ENCODE peak calls at places on chromosomes 7 and 10, in nine cellular contexts. G, U, K, T, C, L, P, J and Q are unnamed samples.

GRCh38 chr7:4805979-4806290 is 30.5 kb downstream of the AP5Z1 start:
- DNase-seq in L (no peak), P (no peak), J (no peak), T (no peak), K (no peak), G (no peak), U (no peak), C (no peak), Q (no peak)

GRCh38 chr7:44867073-44867990 is 18.0 kb downstream of the PURB start:
- DNase-seq in J (peak; percentile 76), T (no peak), C (peak; percentile 56), G (peak; percentile 82), U (no peak), L (peak; percentile 14), P (no peak), K (no peak), Q (no peak)

GRCh38 chr7:99579956-99580777 is 17.9 kb upstream of the TMEM225B start:
- DNase-seq in P (no peak), K (peak; percentile 44), L (no peak), J (no peak), G (no peak), U (no peak), C (peak; percentile 35), T (peak; percentile 71), Q (no peak)

GRCh38 chr7:101865031-101865824 is 47.8 kb downstream of the CUX1 start:
- DNase-seq in U (no peak), C (no peak), T (no peak), K (no peak), L (no peak), P (no peak), G (no peak), J (no peak), Q (no peak)

GRCh38 chr7:7102906-7103305 is 79.4 kb upstream of the C1GALT1 start:
- DNase-seq in G (no peak), L (no peak), P (no peak), T (no peak), K (no peak), U (no peak), C (no peak), J (no peak), Q (no peak)

GRCh38 chr10:30431435-30431911 is 2.5 kb upstream of the MAP3K8 start:
- DNase-seq in C (no peak), P (no peak), G (no peak), T (peak; percentile 73), L (peak; percentile 68), U (no peak), J (peak; percentile 59), K (no peak), Q (no peak)

GRCh38 chr7:80440908-80441307 is 71.0 kb downstream of the GNAT3 start:
- DNase-seq in U (no peak), C (no peak), K (no peak), L (no peak), T (no peak), P (no peak), J (no peak), G (no peak), Q (no peak)

GRCh38 chr7:92680458-92680857 is 90.3 kb upstream of the FAM133B start:
- DNase-seq in L (no peak), U (no peak), K (no peak), C (no peak), T (no peak), J (no peak), P (no peak), G (no peak), Q (no peak)

GRCh38 chr7:94382155-94382554 is 12.5 kb upstream of the COL1A2 start:
- DNase-seq in K (no peak), T (no peak), G (no peak), J (no peak), L (no peak), U (no peak), P (no peak), C (no peak), Q (no peak)

GRCh38 chr10:51669041-51669440 is 30.4 kb downstream of the CSTF2T start:
- DNase-seq in U (no peak), L (no peak), J (no peak), G (no peak), K (no peak), T (no peak), P (no peak), C (no peak), Q (no peak)

GRCh38 chr7:40356312-40356711 is 221.5 kb downstream of the SUGCT start:
- DNase-seq in P (no peak), K (no peak), G (no peak), T (no peak), L (no peak), U (no peak), C (no peak), J (no peak), Q (no peak)

GRCh38 chr10:60237977-60238376 is 151.7 kb downstream of the ANK3 start:
- DNase-seq in G (no peak), C (no peak), U (peak; percentile 3), J (peak; percentile 8), K (peak; percentile 4), T (no peak), P (no peak), L (peak; percentile 46), Q (no peak)

GRCh38 chr10:8159628-8160165 is 105.2 kb downstream of the GATA3 start:
- DNase-seq in U (no peak), L (no peak), G (no peak), J (peak; percentile 56), C (no peak), K (no peak), P (no peak), T (no peak), Q (no peak)

GRCh38 chr7:38878694-38879457 is 30.1 kb downstream of the VPS41 start:
- DNase-seq in C (no peak), T (no peak), J (no peak), G (no peak), U (no peak), P (no peak), L (peak; percentile 48), K (no peak), Q (no peak)

GRCh38 chr7:141102436-141102835 is 28.6 kb downstream of the TMEM178B start:
- DNase-seq in K (no peak), P (no peak), J (no peak), L (no peak), T (no peak), C (no peak), G (no peak), U (no peak), Q (no peak)

GRCh38 chr7:41710838-41711237 is 7.9 kb upstream of the INHBA start:
- DNase-seq in U (no peak), T (no peak), P (no peak), K (no peak), J (no peak), C (no peak), G (no peak), L (no peak), Q (no peak)

GRCh38 chr7:34449765-34450164 is 208.3 kb upstream of the NPSR1 start:
- DNase-seq in G (no peak), P (no peak), U (no peak), T (no peak), K (no peak), C (no peak), L (no peak), J (no peak), Q (no peak)

GRCh38 chr10:114323023-114323422 is 81.3 kb downstream of the AFAP1L2 start:
- DNase-seq in G (no peak), U (no peak), P (no peak), C (no peak), L (no peak), T (no peak), J (no peak), K (no peak), Q (no peak)